ENCODE peak calls at places on chromosomes 4 and X, in six cellular contexts. G is ecto neural progenitor cell; A is activated CD4-positive, alpha-beta T cell treated with anti-CD3 and anti-CD28 coated beads, Interleukin-2, amount 50 U/mL, for 1 hour; V is GM10248; M is NCI-H526 treated with DMSO at 0.1 percent for 48 hours; U is fibroblast of gingiva. Y is an unnamed sample.

GRCh38 chr4:16727218-16727617 is 171.2 kb downstream of the LDB2 start:
- DNase-seq in G (no peak), A (no peak), V (no peak), M (no peak), U (no peak), Y (no peak)

GRCh38 chr4:151304755-151305154 is 20.6 kb downstream of the SH3D19 start:
- DNase-seq in G (no peak), A (no peak), V (no peak), M (no peak), U (no peak), Y (no peak)

GRCh38 chrX:120419465-120419864 is 49.6 kb downstream of the LAMP2 start:
- DNase-seq in G (no peak), A (no peak), V (no peak), M (no peak), U (no peak), Y (no peak)

GRCh38 chrX:40105016-40105790 is 7.4 kb upstream of the BCOR start:
- DNase-seq in G (peak), A (no peak), V (no peak), M (no peak), U (no peak), Y (no peak)

GRCh38 chr4:156805696-156806095 is 165.9 kb downstream of the PDGFC start:
- DNase-seq in G (no peak), A (no peak), V (no peak), M (no peak), U (no peak), Y (no peak)

GRCh38 chr4:173091362-173091761 is 77.2 kb upstream of the GALNT7 start:
- DNase-seq in G (no peak), A (no peak), V (no peak), M (no peak), U (no peak), Y (no peak)

GRCh38 chr4:184807797-184808718 is 17.7 kb downstream of the ACSL1 start:
- DNase-seq in G (peak), A (no peak), V (no peak), M (no peak), U (peak), Y (no peak)

GRCh38 chr4:182975806-182976205 is 58.6 kb upstream of the DCTD start:
- DNase-seq in G (no peak), A (no peak), V (no peak), M (no peak), U (peak), Y (peak)

GRCh38 chrX:113274801-113275200 is 434.2 kb upstream of the AMOT start:
- DNase-seq in G (no peak), A (no peak), V (no peak), M (no peak), U (no peak), Y (no peak)

GRCh38 chr4:169582203-169582602 is 30.2 kb downstream of the NEK1 start:
- DNase-seq in G (no peak), A (no peak), V (no peak), M (no peak), U (no peak), Y (no peak)

Y was measured in AG09309.